ENCODE peak calls at places on chromosomes 13 and 19, in six cellular contexts. Y, D, Z, O, G and E are unnamed samples.

GRCh38 chr19:5170329-5170745 is 170.3 kb downstream of the PTPRS start:
- DNase-seq in Y (peak), D (no peak), Z (no peak), O (peak), G (no peak), E (no peak)

GRCh38 chr19:14517840-14518505 is at the start of gene DNAJB1:
- DNase-seq in Y (peak), D (no peak), Z (peak), O (peak), G (peak), E (no peak)

GRCh38 chr13:80337011-80337688 is 3.8 kb downstream of the SPRY2 start:
- DNase-seq in Y (no peak), D (no peak), Z (peak), O (peak), G (no peak), E (no peak)

GRCh38 chr19:38142176-38143035 is 81.6 kb downstream of the DPF1 start:
- DNase-seq in Y (peak), D (no peak), Z (peak), O (peak), G (no peak), E (no peak)

GRCh38 chr13:97712770-97713169 is 240.7 kb upstream of the IPO5 start:
- DNase-seq in Y (no peak), D (no peak), Z (no peak), O (no peak), G (no peak), E (no peak)

GRCh38 chr19:1952635-1953034 is 11.7 kb downstream of the CSNK1G2 start:
- DNase-seq in Y (no peak), D (no peak), Z (no peak), O (no peak), G (no peak), E (no peak)

GRCh38 chr13:73876323-73876722 is 257.9 kb downstream of the KLF12 start:
- DNase-seq in Y (no peak), D (no peak), Z (no peak), O (no peak), G (no peak), E (no peak)

GRCh38 chr19:45798995-45799517 is 6.4 kb upstream of the DMWD start:
- DNase-seq in Y (peak), D (no peak), Z (peak), O (peak), G (no peak), E (no peak)

GRCh38 chr19:52226652-52227051 is 36.8 kb downstream of the PPP2R1A start:
- DNase-seq in Y (no peak), D (no peak), Z (no peak), O (no peak), G (no peak), E (no peak)

GRCh38 chr13:40376867-40377266 is 289.6 kb downstream of the FOXO1 start:
- DNase-seq in Y (no peak), D (no peak), Z (no peak), O (no peak), G (no peak), E (no peak)

GRCh38 chr19:23983406-23983805 is 68.7 kb downstream of the ZNF726 start:
- DNase-seq in Y (no peak), D (no peak), Z (peak), O (no peak), G (no peak), E (no peak)

GRCh38 chr13:114068723-114069322 is 63.6 kb downstream of the RASA3 start:
- DNase-seq in Y (no peak), D (no peak), Z (peak), O (peak), G (no peak), E (no peak)

GRCh38 chr13:35283856-35284255 is 192.6 kb downstream of the MAB21L1 start:
- DNase-seq in Y (no peak), D (no peak), Z (peak), O (peak), G (no peak), E (peak)

GRCh38 chr13:110471833-110472162 is 89.7 kb downstream of the RAB20 start:
- DNase-seq in Y (no peak), D (no peak), Z (no peak), O (peak), G (no peak), E (no peak)

GRCh38 chr13:39373108-39373507 is 229.9 kb downstream of the LHFPL6 start:
- DNase-seq in Y (no peak), D (no peak), Z (no peak), O (no peak), G (no peak), E (no peak)

GRCh38 chr13:98427331-98427995 is 149.4 kb downstream of the STK24 start:
- DNase-seq in Y (no peak), D (no peak), Z (no peak), O (no peak), G (no peak), E (no peak)

GRCh38 chr13:59991395-59991794 is 172.3 kb downstream of the DIAPH3 start:
- DNase-seq in Y (peak), D (no peak), Z (no peak), O (no peak), G (no peak), E (no peak)

GRCh38 chr19:10390652-10391286 is 10.4 kb upstream of the TYK2 start:
- DNase-seq in Y (peak), D (peak), Z (peak), O (peak), G (no peak), E (peak)

GRCh38 chr13:31912641-31913401 is 118.8 kb upstream of the FRY start:
- DNase-seq in Y (no peak), D (no peak), Z (peak), O (no peak), G (no peak), E (no peak)

GRCh38 chr19:1854542-1855039 is 6.3 kb upstream of the REXO1 start:
- DNase-seq in Y (no peak), D (no peak), Z (no peak), O (peak), G (no peak), E (no peak)

GRCh38 chr13:98549728-98550317 is 27.1 kb downstream of the STK24 start:
- DNase-seq in Y (no peak), D (no peak), Z (peak), O (no peak), G (no peak), E (no peak)

GRCh38 chr19:15621801-15622200 is 6.8 kb downstream of the CYP4F8 start:
- DNase-seq in Y (no peak), D (no peak), Z (no peak), O (no peak), G (no peak), E (no peak)

GRCh38 chr19:53876651-53877224 is 5.3 kb upstream of the PRKCG start:
- DNase-seq in Y (no peak), D (no peak), Z (no peak), O (no peak), G (no peak), E (no peak)

GRCh38 chr13:105928901-105929300 is 606.6 kb downstream of the EFNB2 start:
- DNase-seq in Y (no peak), D (no peak), Z (no peak), O (no peak), G (no peak), E (no peak)

GRCh38 chr19:7544626-7545025 is 9.1 kb downstream of the PNPLA6 start:
- DNase-seq in Y (no peak), D (no peak), Z (no peak), O (no peak), G (no peak), E (no peak)

DNA sequence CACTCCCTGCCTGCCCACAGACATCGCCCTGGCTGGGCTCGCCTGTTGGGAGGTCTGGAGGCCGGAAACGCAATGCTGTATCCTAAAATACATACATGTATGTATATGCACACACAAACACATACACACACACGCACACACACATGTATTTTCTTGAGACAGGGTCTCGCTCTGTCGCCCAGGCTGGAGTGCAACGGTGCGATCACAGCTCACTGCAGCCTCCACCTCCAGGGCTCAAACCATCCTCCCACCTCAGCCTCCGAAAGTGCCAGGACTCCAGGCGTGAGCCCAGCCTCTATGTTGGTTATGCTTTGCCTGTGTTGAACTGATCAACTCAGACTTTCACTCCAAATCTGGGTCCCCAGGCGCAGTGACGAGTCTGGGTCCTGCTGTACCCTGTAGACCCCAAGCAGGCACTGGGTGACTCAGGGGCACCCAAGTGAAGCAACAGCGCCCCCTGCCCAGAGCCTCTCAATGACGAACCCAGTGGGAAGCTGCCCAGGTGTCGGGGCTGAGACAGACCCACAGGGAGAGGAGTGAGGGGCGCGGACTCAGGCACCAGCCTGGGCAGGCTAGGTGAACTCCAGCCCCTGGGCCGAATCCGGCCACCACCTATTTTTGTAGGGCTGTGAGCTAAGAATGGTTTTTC is 27.4 kb upstream of the CACTIN start:
- DNase-seq in Y (peak), D (no peak), Z (no peak), O (no peak), G (no peak), E (no peak)
- TF ChIP-seq CTCF in Y (no peak), D (peak), Z (no peak), O (no peak), G (no peak), E (peak)

DNA sequence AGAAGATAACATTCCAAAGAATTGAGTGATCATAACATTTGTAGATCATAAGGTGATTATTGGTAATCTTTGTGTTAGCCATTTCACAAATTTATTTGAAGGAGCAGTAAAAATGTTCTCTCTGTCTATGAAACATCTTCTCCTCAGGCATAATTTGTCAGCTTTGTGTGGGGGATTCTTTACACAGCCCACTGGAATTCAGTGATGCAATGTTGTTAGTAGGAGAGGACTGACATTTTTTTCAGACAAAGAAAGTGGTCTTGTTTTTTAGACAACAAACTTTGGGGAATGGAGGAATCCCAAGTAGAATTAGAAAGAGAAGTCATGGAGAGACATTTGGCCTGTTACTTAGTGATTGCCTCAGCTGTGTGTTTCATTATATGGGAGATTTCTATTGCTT is 100.3 kb downstream of the ITGBL1 start:
- DNase-seq in Y (no peak), D (no peak), Z (peak), O (no peak), G (no peak), E (no peak)
- H3K4me3 ChIP-seq in Y (no peak), D (no peak), Z (no peak), O (no peak), G (no peak), E (no peak)

GRCh38 chr19:12400618-12401502 is at the start of gene ZNF799:
- DNase-seq in Y (peak), D (peak), Z (peak), O (peak), G (peak), E (peak)
- TF ChIP-seq CTCF in Y (no peak), D (no peak), Z (no peak), O (peak), G (no peak), E (peak)

GRCh38 chr13:68368922-68369321 is 1138.8 kb upstream of the PCDH9 start:
- DNase-seq in Y (no peak), D (no peak), Z (no peak), O (no peak), G (no peak), E (no peak)

GRCh38 chr13:68375004-68375403 is 1144.9 kb upstream of the PCDH9 start:
- DNase-seq in Y (no peak), D (no peak), Z (no peak), O (no peak), G (no peak), E (no peak)

DNA sequence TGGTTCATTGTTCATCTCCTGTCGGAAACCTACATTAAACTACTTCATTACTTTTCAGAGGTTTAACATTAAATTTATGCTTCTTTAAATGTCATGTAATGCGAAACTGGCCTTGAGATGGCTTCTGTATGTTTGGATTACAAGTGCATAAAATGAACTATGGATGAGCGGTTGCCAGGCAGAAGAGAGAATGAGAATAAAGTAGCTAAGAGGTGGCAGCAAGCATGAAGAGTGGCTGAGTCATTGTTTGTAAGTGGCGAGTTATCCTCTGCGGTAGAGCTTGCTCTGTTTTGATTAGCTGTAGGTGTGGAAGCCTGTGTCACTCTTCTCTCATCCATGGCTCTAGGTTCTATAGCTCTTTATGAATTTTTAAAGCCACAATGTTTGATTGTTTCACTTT is 1139.6 kb upstream of the PCDH9 start:
- DNase-seq in Y (no peak), D (no peak), Z (peak), O (no peak), G (no peak), E (no peak)
- H3K4me3 ChIP-seq in Y (no peak), D (no peak), Z (no peak), O (no peak), G (no peak), E (no peak)

GRCh38 chr13:43193789-43194188 is 170.4 kb downstream of the DNAJC15 start:
- DNase-seq in Y (no peak), D (no peak), Z (no peak), O (no peak), G (no peak), E (no peak)

GRCh38 chr13:43196750-43197149 is 173.4 kb downstream of the DNAJC15 start:
- DNase-seq in Y (no peak), D (no peak), Z (no peak), O (no peak), G (no peak), E (no peak)

GRCh38 chr13:43195112-43195511 is 171.7 kb downstream of the DNAJC15 start:
- DNase-seq in Y (no peak), D (no peak), Z (no peak), O (no peak), G (no peak), E (no peak)

GRCh38 chr13:43196171-43196611 is 172.8 kb downstream of the DNAJC15 start:
- DNase-seq in Y (no peak), D (no peak), Z (peak), O (no peak), G (no peak), E (no peak)

DNA sequence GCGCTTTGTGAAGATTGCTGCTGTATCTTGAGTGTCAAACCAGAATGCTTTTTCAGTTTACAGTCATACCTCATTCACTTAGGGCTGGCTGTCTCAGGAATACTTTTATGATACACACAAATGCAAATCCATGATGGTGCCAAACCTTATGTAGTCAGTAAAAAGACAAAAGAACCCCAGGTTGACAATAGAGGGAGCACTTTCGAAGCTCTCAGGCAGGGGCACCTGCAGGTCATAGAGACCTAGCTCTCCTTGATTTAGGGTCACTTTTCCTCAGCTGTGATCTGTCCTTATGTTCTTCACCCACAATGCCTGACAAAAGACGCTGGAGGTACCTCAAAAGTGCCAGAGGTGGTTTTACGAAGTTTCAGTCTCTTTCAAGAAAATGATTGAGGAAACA is 172.2 kb downstream of the DNAJC15 start:
- DNase-seq in Y (no peak), D (no peak), Z (peak), O (no peak), G (no peak), E (no peak)
- TF ChIP-seq CTCF in Y (peak), D (peak), Z (peak), O (no peak), G (no peak), E (peak)

DNA sequence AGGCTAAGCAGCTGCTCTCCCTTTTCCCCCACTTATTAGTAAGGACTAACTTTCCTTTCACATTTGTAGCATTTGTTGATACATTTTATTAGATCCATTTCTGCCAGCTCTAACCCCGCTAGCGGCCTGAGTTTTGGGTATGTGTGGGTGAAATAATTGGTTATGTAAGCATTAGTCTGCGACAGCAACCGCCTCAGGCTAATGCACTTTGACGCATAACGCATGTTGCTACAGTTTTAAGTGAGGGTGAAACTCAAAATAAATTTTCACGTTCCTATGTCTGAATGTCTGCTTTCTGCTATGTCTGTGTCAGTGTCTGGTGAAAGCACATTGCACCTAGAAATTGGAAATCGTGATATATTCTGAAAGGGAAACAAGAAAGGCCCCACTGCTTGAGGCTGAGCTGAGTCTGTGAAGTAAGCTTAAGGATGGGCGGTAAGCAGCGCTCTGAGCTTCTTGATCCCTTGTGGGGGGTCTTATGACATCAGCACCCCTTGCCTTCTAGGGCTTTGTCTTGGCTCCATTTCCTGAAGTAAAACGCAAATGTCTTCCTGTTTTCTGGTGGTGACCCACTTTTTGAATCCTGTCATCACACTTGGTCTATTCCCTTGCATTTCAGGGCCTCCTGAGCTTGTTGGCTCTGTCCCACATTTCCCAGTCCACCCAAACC is 648.2 kb upstream of the ARGLU1 start:
- DNase-seq in Y (no peak), D (no peak), Z (peak), O (no peak), G (no peak), E (no peak)
- H3K4me3 ChIP-seq in Y (no peak), D (no peak), Z (no peak), O (no peak), G (no peak), E (no peak)

GRCh38 chr19:39409207-39409885 is 2.7 kb downstream of the ZFP36 start:
- DNase-seq in Y (peak), D (peak), Z (peak), O (peak), G (peak), E (peak)

GRCh38 chr19:39408392-39409206 is 2.0 kb downstream of the ZFP36 start:
- DNase-seq in Y (no peak), D (peak), Z (peak), O (peak), G (no peak), E (no peak)

GRCh38 chr19:39410620-39411005 is 1.9 kb upstream of the PLEKHG2 start:
- DNase-seq in Y (no peak), D (no peak), Z (peak), O (peak), G (no peak), E (no peak)

GRCh38 chr19:39411006-39411831 is 1.2 kb upstream of the PLEKHG2 start:
- DNase-seq in Y (peak), D (no peak), Z (peak), O (peak), G (peak), E (no peak)

DNA sequence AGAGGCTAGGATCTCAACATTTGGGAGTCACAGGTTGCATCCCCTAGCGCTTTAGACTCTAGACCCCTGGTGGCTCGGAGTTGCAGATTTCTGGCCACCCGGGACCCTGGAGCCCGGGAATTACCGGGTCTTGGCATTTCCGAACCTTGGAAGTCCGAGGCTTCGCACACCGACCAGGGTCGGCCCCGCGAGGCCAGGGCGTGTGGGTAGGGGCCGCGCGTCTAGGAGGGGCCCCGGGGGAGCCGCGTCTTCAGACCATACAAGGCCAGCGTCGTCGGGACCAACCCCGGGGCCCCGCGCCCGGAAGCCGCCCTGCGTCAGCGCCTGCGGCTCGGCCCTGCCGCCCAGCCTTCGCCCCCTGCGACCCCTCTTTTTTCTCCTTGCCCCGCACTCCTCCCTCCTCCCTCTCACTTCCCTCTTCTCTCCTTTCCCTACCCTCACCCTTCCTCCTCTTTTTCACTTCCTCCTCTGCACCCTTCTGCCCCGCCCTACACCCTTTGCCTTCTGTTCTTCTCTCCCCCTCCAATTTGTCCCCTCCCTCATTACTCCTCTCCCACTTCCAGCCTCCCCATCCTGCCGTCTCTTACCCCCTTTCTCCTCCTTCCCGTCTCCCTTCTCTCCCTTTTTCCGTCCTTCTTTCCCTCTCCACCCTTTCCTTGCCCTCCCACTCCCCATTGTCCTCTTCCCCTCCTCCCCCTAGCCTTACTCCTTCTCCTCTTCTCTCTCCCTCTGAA is 2.4 kb upstream of the PLEKHG2 start:
- DNase-seq in Y (peak), D (peak), Z (no peak), O (peak), G (peak), E (no peak)
- TF ChIP-seq CTCF in Y (no peak), D (no peak), Z (no peak), O (no peak), G (no peak), E (no peak)

GRCh38 chr19:843180-843835 is 2.5 kb downstream of the PRTN3 start:
- DNase-seq in Y (peak), D (no peak), Z (peak), O (no peak), G (peak), E (no peak)
- H3K4me3 ChIP-seq in Y (peak), D (peak), Z (no peak), O (no peak), G (peak), E (peak)

GRCh38 chr19:50252111-50252886 is 48.9 kb downstream of the MYH14 start:
- DNase-seq in Y (peak), D (no peak), Z (no peak), O (peak), G (no peak), E (no peak)
- TF ChIP-seq CTCF in Y (peak), D (peak), Z (peak), O (peak), G (no peak), E (peak)

GRCh38 chr19:48254529-48254970 is 1.2 kb downstream of the CARD8 start:
- DNase-seq in Y (no peak), D (no peak), Z (no peak), O (no peak), G (no peak), E (no peak)
- H3K4me3 ChIP-seq in Y (no peak), D (no peak), Z (no peak), O (no peak), G (peak), E (no peak)